ENCODE peak calls at places on chromosome 15, in five cellular contexts. I is RCC 7860; R is effector CD4-positive, alpha-beta T cell; N is NCI-H1092; H is tibial artery. Q is an unnamed sample.

GRCh38 chr15:57565326-57565725 is 26.4 kb upstream of the MYZAP start:
- DNase-seq in I (no peak), R (peak; percentile 14), N (peak; percentile 13), H (no peak), Q (no peak)

GRCh38 chr15:101009176-101009575 is 90.0 kb downstream of the LRRK1 start:
- DNase-seq in I (no peak), R (no peak), N (no peak), H (no peak), Q (no peak)

GRCh38 chr15:80942746-80943565 is 46.7 kb downstream of the MESD start:
- DNase-seq in I (no peak), R (no peak), N (no peak), H (peak; percentile 63), Q (no peak)

GRCh38 chr15:68630205-68630555 is 51.4 kb downstream of the CORO2B start:
- DNase-seq in I (no peak), R (no peak), N (no peak), H (no peak), Q (no peak)

GRCh38 chr15:93035092-93035915 is 53.7 kb downstream of the RGMA start:
- DNase-seq in I (no peak), R (no peak), N (no peak), H (no peak), Q (peak; percentile 4)

GRCh38 chr15:74383695-74384565 is 16.5 kb upstream of the CYP11A1 start:
- DNase-seq in I (peak; percentile 84), R (no peak), N (no peak), H (no peak), Q (peak; percentile 61)

GRCh38 chr15:78979456-78980320 is 34.8 kb upstream of the CTSH start:
- DNase-seq in I (peak; percentile 63), R (peak; percentile 10), N (peak; percentile 56), H (no peak), Q (no peak)

GRCh38 chr15:43469867-43470266 is 23.1 kb downstream of the TP53BP1 start:
- DNase-seq in I (no peak), R (no peak), N (no peak), H (no peak), Q (no peak)

GRCh38 chr15:84631706-84632272 is 22.3 kb downstream of the WDR73 start:
- DNase-seq in I (no peak), R (no peak), N (no peak), H (no peak), Q (no peak)

GRCh38 chr15:39976291-39977274 is 42.7 kb downstream of the EIF2AK4 start:
- DNase-seq in I (no peak), R (no peak), N (peak; percentile 25), H (peak; percentile 79), Q (no peak)

GRCh38 chr15:82963356-82964341 is 11.1 kb upstream of the HOMER2 start:
- DNase-seq in I (no peak), R (no peak), N (no peak), H (no peak), Q (no peak)

GRCh38 chr15:50519740-50520425 is 26.6 kb downstream of the USP50 start:
- DNase-seq in I (no peak), R (no peak), N (no peak), H (no peak), Q (no peak)

GRCh38 chr15:90911302-90911623 is 8.2 kb downstream of the MAN2A2 start:
- DNase-seq in I (no peak), R (no peak), N (no peak), H (no peak), Q (no peak)